ENCODE peak calls at places on chromosomes 13 and 19, in six cellular contexts. One of them, this sample, is unnamed.

GRCh38 chr13:50222569-50223332 is 207.5 kb downstream of the KCNRG start:
- DNase-seq in endodermal cell: no peak
- DNase-seq in MM.1S: peak; percentile 80
- DNase-seq in thoracic aorta: peak; percentile 31
- DNase-seq in left lung: peak; percentile 87
- DNase-seq in brain microvascular endothelial cell: peak; percentile 83
- DNase-seq in this sample: peak; percentile 83

GRCh38 chr13:20127563-20128458 is 33.0 kb downstream of the GJA3 start:
- DNase-seq in endodermal cell: peak; percentile 87
- DNase-seq in thoracic aorta: no peak
- DNase-seq in MM.1S: peak; percentile 18
- DNase-seq in brain microvascular endothelial cell: no peak
- DNase-seq in left lung: peak; percentile 93
- DNase-seq in this sample: peak; percentile 88

GRCh38 chr19:2026770-2027169 is 11.3 kb upstream of the BTBD2 start:
- DNase-seq in MM.1S: no peak
- DNase-seq in brain microvascular endothelial cell: no peak
- DNase-seq in left lung: no peak
- DNase-seq in thoracic aorta: no peak
- DNase-seq in endodermal cell: no peak
- DNase-seq in this sample: no peak

GRCh38 chr19:19371056-19371455 is 34.4 kb upstream of the GATAD2A start:
- DNase-seq in thoracic aorta: no peak
- DNase-seq in MM.1S: no peak
- DNase-seq in left lung: peak; percentile 50
- DNase-seq in brain microvascular endothelial cell: no peak
- DNase-seq in endodermal cell: no peak
- DNase-seq in this sample: no peak

GRCh38 chr19:1237754-1238372 is at the start of gene CBARP:
- DNase-seq in MM.1S: no peak
- DNase-seq in brain microvascular endothelial cell: no peak
- DNase-seq in endodermal cell: peak; percentile 83
- DNase-seq in thoracic aorta: no peak
- DNase-seq in left lung: no peak
- DNase-seq in this sample: peak; percentile 66

GRCh38 chr19:48539503-48540096 is 12.4 kb upstream of the SULT2B1 start:
- DNase-seq in MM.1S: no peak
- DNase-seq in thoracic aorta: no peak
- DNase-seq in endodermal cell: no peak
- DNase-seq in brain microvascular endothelial cell: peak; percentile 85
- DNase-seq in left lung: peak; percentile 5
- DNase-seq in this sample: no peak

GRCh38 chr19:10567696-10568443 is 909 bp downstream of the CDKN2D start:
- DNase-seq in left lung: no peak
- DNase-seq in MM.1S: no peak
- DNase-seq in endodermal cell: no peak
- DNase-seq in brain microvascular endothelial cell: no peak
- DNase-seq in thoracic aorta: no peak
- DNase-seq in this sample: no peak

GRCh38 chr13:94268661-94269060 is 210.8 kb downstream of the DCT start:
- DNase-seq in thoracic aorta: no peak
- DNase-seq in endodermal cell: no peak
- DNase-seq in MM.1S: no peak
- DNase-seq in left lung: no peak
- DNase-seq in brain microvascular endothelial cell: peak; percentile 35
- DNase-seq in this sample: no peak

GRCh38 chr19:48085904-48086864 is 24.4 kb downstream of the PLA2G4C start:
- DNase-seq in left lung: no peak
- DNase-seq in MM.1S: no peak
- DNase-seq in thoracic aorta: no peak
- DNase-seq in brain microvascular endothelial cell: no peak
- DNase-seq in endodermal cell: peak; percentile 62
- DNase-seq in this sample: no peak

GRCh38 chr19:30941591-30941990 is 407.6 kb downstream of the TSHZ3 start:
- DNase-seq in brain microvascular endothelial cell: no peak
- DNase-seq in left lung: no peak
- DNase-seq in endodermal cell: no peak
- DNase-seq in thoracic aorta: no peak
- DNase-seq in MM.1S: no peak
- DNase-seq in this sample: no peak

GRCh38 chr13:29359181-29359580 is 236.3 kb downstream of the SLC7A1 start:
- DNase-seq in endodermal cell: no peak
- DNase-seq in brain microvascular endothelial cell: no peak
- DNase-seq in left lung: peak; percentile 74
- DNase-seq in thoracic aorta: no peak
- DNase-seq in MM.1S: no peak
- DNase-seq in this sample: no peak

GRCh38 chr19:6423499-6424189 is 967 bp downstream of the KHSRP start:
- DNase-seq in brain microvascular endothelial cell: peak; percentile 33
- DNase-seq in thoracic aorta: no peak
- DNase-seq in endodermal cell: peak; percentile 86
- DNase-seq in left lung: peak; percentile 77
- DNase-seq in MM.1S: peak; percentile 55
- DNase-seq in this sample: no peak

GRCh38 chr19:7730286-7731217 is 1.4 kb downstream of the CLEC4G start:
- DNase-seq in MM.1S: no peak
- DNase-seq in left lung: no peak
- DNase-seq in brain microvascular endothelial cell: no peak
- DNase-seq in thoracic aorta: no peak
- DNase-seq in endodermal cell: peak; percentile 60
- DNase-seq in this sample: no peak

GRCh38 chr19:39778763-39779162 is at the start of gene LEUTX:
- DNase-seq in thoracic aorta: no peak
- DNase-seq in left lung: no peak
- DNase-seq in brain microvascular endothelial cell: no peak
- DNase-seq in endodermal cell: no peak
- DNase-seq in MM.1S: no peak
- DNase-seq in this sample: no peak

GRCh38 chr19:49554701-49555181 is 25.6 kb downstream of the NOSIP start:
- DNase-seq in left lung: no peak
- DNase-seq in MM.1S: no peak
- DNase-seq in endodermal cell: no peak
- DNase-seq in brain microvascular endothelial cell: no peak
- DNase-seq in thoracic aorta: no peak
- DNase-seq in this sample: no peak

GRCh38 chr19:44658069-44658727 is 13.1 kb upstream of the CEACAM19 start:
- DNase-seq in endodermal cell: no peak
- DNase-seq in brain microvascular endothelial cell: no peak
- DNase-seq in thoracic aorta: no peak
- DNase-seq in left lung: no peak
- DNase-seq in MM.1S: no peak
- DNase-seq in this sample: no peak

GRCh38 chr19:44649578-44650145 is 6.0 kb downstream of the PVR start:
- DNase-seq in MM.1S: no peak
- DNase-seq in thoracic aorta: no peak
- DNase-seq in brain microvascular endothelial cell: no peak
- DNase-seq in left lung: no peak
- DNase-seq in endodermal cell: no peak
- DNase-seq in this sample: no peak

GRCh38 chr19:44653343-44653742 is 9.6 kb downstream of the PVR start:
- DNase-seq in MM.1S: no peak
- DNase-seq in brain microvascular endothelial cell: no peak
- DNase-seq in thoracic aorta: no peak
- DNase-seq in endodermal cell: no peak
- DNase-seq in left lung: no peak
- DNase-seq in this sample: no peak

GRCh38 chr19:44657211-44657921 is 13.7 kb downstream of the PVR start:
- DNase-seq in thoracic aorta: peak; percentile 42
- DNase-seq in endodermal cell: peak; percentile 94
- DNase-seq in MM.1S: peak; percentile 56
- DNase-seq in left lung: peak; percentile 87
- DNase-seq in brain microvascular endothelial cell: peak; percentile 58
- DNase-seq in this sample: peak; percentile 81

DNA sequence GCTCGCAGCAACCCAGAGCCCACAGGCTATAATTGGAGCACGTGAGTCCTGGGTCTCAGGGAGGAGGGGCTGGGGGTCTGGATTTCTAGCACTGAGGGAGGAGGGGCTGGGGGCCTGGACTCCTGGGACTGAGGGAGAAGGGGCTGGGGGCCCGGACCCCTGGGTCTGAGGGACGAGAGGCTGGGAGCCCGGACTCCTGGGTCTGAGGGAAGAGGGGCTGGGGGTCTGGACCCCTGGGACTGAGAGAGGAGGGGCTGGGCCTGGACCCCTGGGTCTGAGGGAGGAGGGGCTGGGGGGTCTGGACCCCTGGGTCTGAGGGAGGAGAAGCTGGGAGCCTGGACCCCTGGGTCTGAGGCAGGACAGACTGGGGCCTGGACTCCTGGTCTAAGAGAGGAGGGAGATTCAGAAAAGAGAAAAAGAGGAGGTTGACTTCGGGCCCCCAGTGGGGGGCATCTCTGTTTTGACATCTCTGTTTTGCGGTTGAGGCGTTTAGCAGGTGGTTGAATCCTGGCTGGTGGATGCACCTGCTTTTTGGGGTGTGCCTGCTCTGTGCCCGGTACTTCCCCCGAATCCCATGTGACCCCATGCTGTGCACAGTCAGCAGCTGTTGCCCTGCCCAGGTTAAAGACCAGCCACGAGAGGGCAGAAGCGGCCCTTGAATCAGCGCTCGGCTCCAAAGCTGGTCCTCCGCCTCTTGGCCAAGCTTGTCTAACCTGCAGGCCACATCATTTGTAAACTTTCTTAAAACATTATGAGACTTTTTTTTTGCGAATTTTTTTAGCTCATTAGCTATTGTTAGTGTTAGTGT is 10.5 kb downstream of the PVR start:
- DNase-seq in left lung: peak; percentile 92
- DNase-seq in endodermal cell: peak; percentile 89
- DNase-seq in MM.1S: peak; percentile 97
- DNase-seq in brain microvascular endothelial cell: peak; percentile 46
- DNase-seq in thoracic aorta: no peak
- DNase-seq in this sample: peak; percentile 88
- H3K27ac ChIP-seq in left lung: no peak overlapping the region
- H3K27ac ChIP-seq in endodermal cell: no peak overlapping the region
- H3K27ac ChIP-seq in MM.1S: peak overlapping the region; percentile 78
- H3K27ac ChIP-seq in brain microvascular endothelial cell: no peak overlapping the region
- H3K27ac ChIP-seq in thoracic aorta: no peak overlapping the region
- H3K27ac ChIP-seq in this sample: no peak overlapping the region

DNA sequence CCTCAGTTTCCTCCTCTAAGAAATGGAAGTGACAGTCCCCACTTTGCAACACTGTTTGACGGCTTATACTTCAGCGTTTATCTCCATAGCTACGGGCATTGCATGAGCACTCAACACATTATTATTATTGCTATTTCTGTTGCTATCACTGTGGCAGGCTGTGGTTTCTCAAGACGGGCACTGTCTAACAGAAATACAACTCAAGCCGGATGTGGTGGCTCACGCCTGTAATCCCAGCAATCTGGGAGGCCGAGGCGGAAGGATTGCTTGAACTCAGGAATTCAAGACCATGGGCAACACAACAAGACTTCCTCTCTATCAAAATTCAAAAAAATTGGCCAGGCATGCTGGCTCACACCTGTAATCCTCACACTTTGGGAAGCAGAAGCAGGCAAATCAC is 4.9 kb upstream of the ZSWIM4 start:
- DNase-seq in endodermal cell: no peak
- DNase-seq in left lung: no peak
- DNase-seq in MM.1S: no peak
- DNase-seq in brain microvascular endothelial cell: peak; percentile 48
- DNase-seq in thoracic aorta: no peak
- DNase-seq in this sample: no peak
- H3K27ac ChIP-seq in endodermal cell: no peak overlapping the region
- H3K27ac ChIP-seq in left lung: no peak overlapping the region
- H3K27ac ChIP-seq in MM.1S: no peak overlapping the region
- H3K27ac ChIP-seq in brain microvascular endothelial cell: no peak overlapping the region
- H3K27ac ChIP-seq in thoracic aorta: peak overlapping the region; percentile 92
- H3K27ac ChIP-seq in this sample: peak overlapping the region; percentile 67

GRCh38 chr19:15297416-15298224 is 34.7 kb downstream of the BRD4 start:
- DNase-seq in endodermal cell: no peak
- DNase-seq in left lung: no peak
- DNase-seq in thoracic aorta: no peak
- DNase-seq in MM.1S: no peak
- DNase-seq in brain microvascular endothelial cell: peak; percentile 36
- DNase-seq in this sample: peak; percentile 22
- H3K27ac ChIP-seq in endodermal cell: peak overlapping the region; percentile 26
- H3K27ac ChIP-seq in left lung: no peak overlapping the region
- H3K27ac ChIP-seq in thoracic aorta: peak overlapping the region; percentile 33
- H3K27ac ChIP-seq in MM.1S: no peak overlapping the region
- H3K27ac ChIP-seq in brain microvascular endothelial cell: peak overlapping the region; percentile 42
- H3K27ac ChIP-seq in this sample: peak overlapping the region; percentile 63

GRCh38 chr19:29390742-29391141 is 135.1 kb upstream of the VSTM2B start:
- DNase-seq in endodermal cell: no peak
- DNase-seq in MM.1S: no peak
- DNase-seq in left lung: no peak
- DNase-seq in brain microvascular endothelial cell: no peak
- DNase-seq in thoracic aorta: no peak
- DNase-seq in this sample: no peak
- H3K27ac ChIP-seq in endodermal cell: no peak overlapping the region
- H3K27ac ChIP-seq in MM.1S: no peak overlapping the region
- H3K27ac ChIP-seq in left lung: no peak overlapping the region
- H3K27ac ChIP-seq in brain microvascular endothelial cell: no peak overlapping the region
- H3K27ac ChIP-seq in thoracic aorta: no peak overlapping the region
- H3K27ac ChIP-seq in this sample: no peak overlapping the region

This sample was measured in upper lobe of right lung.